ENCODE peak calls at places on chromosomes 3 and 15, in six cellular contexts. M is neuronal stem cell, W is IMR-90, U is H1, R is trophoblast cell, T is mesenchymal stem cell. V is an unnamed sample. For H3K79me1, the result is how much of the 10 kb centered on the place peaks cover.

GRCh38 chr3:99509224-99509623 is 129.2 kb upstream of the COL8A1 start:
- DNase-seq in M (no peak), W (peak), U (no peak), R (no peak), T (peak), V (no peak)

GRCh38 chr3:102488316-102488715 is 53.5 kb downstream of the ZPLD1 start:
- DNase-seq in M (no peak), W (no peak), U (no peak), R (no peak), T (no peak), V (no peak)

GRCh38 chr3:127431066-127431465 is 143.2 kb upstream of the PRR20G start:
- DNase-seq in M (no peak), W (no peak), U (no peak), R (no peak), T (no peak), V (peak)

GRCh38 chr3:23075478-23075877 is 127.6 kb upstream of the UBE2E2 start:
- DNase-seq in M (no peak), W (peak), U (no peak), R (no peak), T (no peak), V (no peak)

GRCh38 chr15:74889882-74890768 is at the start of gene MPI:
- DNase-seq in M (peak), W (peak), U (no peak), R (peak), T (peak), V (peak)

GRCh38 chr3:27721717-27722564 is at the start of gene EOMES:
- DNase-seq in M (no peak), W (no peak), U (no peak), R (peak), T (peak), V (peak)

GRCh38 chr15:75152382-75153079 is 49.2 kb upstream of the C15orf39 start:
- DNase-seq in M (no peak), W (no peak), U (no peak), R (no peak), T (no peak), V (no peak)

GRCh38 chr3:161026612-161027217 is 78.4 kb downstream of the B3GALNT1 start:
- DNase-seq in M (no peak), W (no peak), U (no peak), R (peak), T (no peak), V (no peak)

GRCh38 chr3:168870892-168871291 is 775.2 kb upstream of the GOLIM4 start:
- DNase-seq in M (no peak), W (no peak), U (no peak), R (no peak), T (no peak), V (no peak)

GRCh38 chr15:57237282-57237642 is 139.0 kb upstream of the CGNL1 start:
- DNase-seq in M (peak), W (no peak), U (no peak), R (no peak), T (no peak), V (no peak)

GRCh38 chr15:73324496-73325170 is 44.1 kb downstream of the HCN4 start:
- DNase-seq in M (no peak), W (no peak), U (no peak), R (no peak), T (no peak), V (no peak)

DNA sequence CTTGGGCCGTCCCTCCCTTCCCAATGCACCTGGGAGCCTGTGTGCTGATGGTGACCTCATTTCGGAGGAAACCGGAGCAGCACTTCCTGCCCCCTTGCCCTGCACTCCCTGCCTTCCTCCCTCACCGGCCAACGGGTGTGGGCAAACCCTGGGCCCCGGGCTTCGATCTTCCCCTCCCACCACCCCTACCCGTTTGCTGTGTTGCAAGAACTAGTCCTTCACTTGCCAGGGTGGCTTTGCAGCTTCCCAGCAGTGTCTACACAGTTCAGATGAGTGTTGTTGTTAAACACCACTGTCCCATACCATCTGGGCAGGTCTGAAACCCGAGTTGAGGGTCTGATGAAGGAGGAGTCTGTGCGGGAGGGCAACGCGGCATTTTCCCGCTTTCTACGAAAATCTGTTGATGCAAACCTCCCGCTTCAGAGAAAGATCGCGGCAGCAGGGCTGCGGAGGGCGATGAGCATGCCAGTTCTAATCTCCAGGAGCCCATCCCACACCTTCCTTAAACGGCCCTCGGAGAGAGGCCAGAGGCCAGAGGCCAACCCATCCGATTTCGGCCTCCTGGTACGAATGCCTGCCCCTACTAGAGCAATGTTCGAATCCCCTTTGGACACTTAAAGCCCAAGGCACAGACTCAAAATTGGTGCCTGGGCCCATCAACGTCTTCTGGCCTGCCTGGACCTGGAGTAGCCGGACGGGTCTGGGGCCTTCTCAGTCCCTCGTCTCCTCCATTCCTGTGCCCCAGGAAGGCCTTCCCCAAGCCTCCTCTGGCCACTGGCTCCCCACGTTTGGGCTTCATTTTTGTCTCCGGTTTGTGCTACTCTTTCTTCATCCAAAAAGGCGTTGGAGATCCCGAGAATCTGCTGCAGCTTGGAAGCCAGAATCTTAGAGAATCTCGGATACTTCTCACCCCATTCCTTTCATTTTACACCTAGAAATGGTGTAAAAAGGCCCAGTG is 35.8 kb upstream of the POLG start:
- DNase-seq in M (no peak), W (no peak), U (no peak), R (no peak), T (no peak), V (peak)
- H3K4me2 ChIP-seq in M (peak), W (no peak), U (peak), R (no peak), T (peak), V (peak)

GRCh38 chr3:145915787-145916186 is 245.2 kb downstream of the PLOD2 start:
- DNase-seq in M (no peak), W (no peak), U (no peak), R (no peak), T (no peak), V (no peak)
- H3K79me1 ChIP-seq in M (under half), W (under half), U (under half), R (under half), T (under half), V (under half)

GRCh38 chr15:65769482-65769881 is 22.6 kb downstream of the DENND4A start:
- DNase-seq in M (no peak), W (no peak), U (no peak), R (no peak), T (no peak), V (no peak)

GRCh38 chr15:65762914-65763787 is 28.9 kb downstream of the DENND4A start:
- DNase-seq in M (no peak), W (peak), U (no peak), R (no peak), T (no peak), V (no peak)

GRCh38 chr15:65767895-65768294 is 24.2 kb downstream of the DENND4A start:
- DNase-seq in M (no peak), W (no peak), U (no peak), R (no peak), T (no peak), V (no peak)

GRCh38 chr15:65766422-65767263 is 25.4 kb downstream of the DENND4A start:
- DNase-seq in M (no peak), W (peak), U (no peak), R (no peak), T (peak), V (no peak)

GRCh38 chr15:65767264-65767595 is 24.9 kb downstream of the DENND4A start:
- DNase-seq in M (no peak), W (no peak), U (no peak), R (no peak), T (no peak), V (no peak)
- H2AFZ ChIP-seq in M (no peak), W (no peak), U (no peak), R (no peak), T (no peak), V (no peak)

GRCh38 chr3:170423001-170423615 is 4.4 kb downstream of the CLDN11 start:
- DNase-seq in M (no peak), W (no peak), U (no peak), R (no peak), T (no peak), V (no peak)

GRCh38 chr3:170421758-170422157 is 3.1 kb downstream of the CLDN11 start:
- DNase-seq in M (no peak), W (no peak), U (no peak), R (no peak), T (no peak), V (no peak)

GRCh38 chr3:170426240-170426797 is 7.7 kb downstream of the CLDN11 start:
- DNase-seq in M (no peak), W (no peak), U (no peak), R (no peak), T (no peak), V (no peak)

GRCh38 chr3:170425491-170426239 is 7.0 kb downstream of the CLDN11 start:
- DNase-seq in M (peak), W (no peak), U (no peak), R (no peak), T (no peak), V (no peak)

DNA sequence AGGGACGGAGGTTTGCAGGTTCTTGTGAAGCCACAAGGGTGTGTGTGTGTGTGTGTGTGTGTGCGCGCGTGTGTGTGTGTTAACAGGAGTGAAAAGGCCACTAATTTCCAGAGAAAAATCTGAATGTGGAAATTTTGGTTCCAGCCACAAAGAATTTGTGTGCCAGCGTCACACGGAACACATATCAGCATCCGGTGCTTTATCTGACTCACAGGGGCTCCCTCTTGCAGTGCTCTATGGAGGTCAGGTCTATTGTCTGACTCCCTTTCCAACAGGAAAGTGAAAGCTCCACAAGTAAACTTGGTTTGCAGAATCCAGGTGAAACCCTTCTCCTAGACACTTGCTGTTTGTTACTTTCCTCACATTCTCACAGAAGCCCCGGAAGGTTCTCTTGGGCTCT is 6.2 kb downstream of the CLDN11 start:
- DNase-seq in M (no peak), W (no peak), U (no peak), R (no peak), T (no peak), V (no peak)
- H3K4me2 ChIP-seq in M (no peak), W (no peak), U (no peak), R (no peak), T (no peak), V (no peak)

DNA sequence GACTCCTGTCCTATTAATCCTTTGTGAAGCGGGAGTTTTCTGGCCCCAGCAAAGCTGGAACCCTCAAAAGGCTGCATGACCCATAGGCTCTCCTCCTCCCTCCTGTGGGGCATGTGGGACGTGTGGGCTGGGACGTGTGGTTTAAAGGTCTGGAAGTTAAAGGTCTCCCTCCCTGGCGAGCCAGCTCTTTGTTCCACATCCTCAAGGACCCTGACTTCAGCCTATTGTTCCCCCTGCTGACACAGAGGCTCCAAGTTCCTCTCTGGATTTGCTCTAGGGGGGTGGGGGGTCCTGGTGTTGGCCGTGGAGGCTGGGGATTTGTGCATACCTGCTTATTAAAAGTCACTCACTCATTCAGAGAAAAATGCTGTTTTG is 44.2 kb downstream of the SMAD6 start:
- DNase-seq in M (no peak), W (no peak), U (no peak), R (no peak), T (no peak), V (no peak)
- H3K79me1 ChIP-seq in M (under half), W (half or more), U (under half), R (under half), T (under half), V (under half)

GRCh38 chr15:97072560-97072959 is 742.1 kb downstream of the NR2F2 start:
- DNase-seq in M (no peak), W (no peak), U (no peak), R (no peak), T (peak), V (no peak)
- H2AFZ ChIP-seq in M (peak), W (no peak), U (peak), R (no peak), T (no peak), V (no peak)

GRCh38 chr3:139676634-139677197 is 1.1 kb downstream of the NMNAT3 start:
- DNase-seq in M (no peak), W (no peak), U (no peak), R (no peak), T (no peak), V (no peak)
- H3K4me2 ChIP-seq in M (no peak), W (no peak), U (peak), R (no peak), T (no peak), V (peak)

GRCh38 chr3:123093696-123094095 is 26.9 kb downstream of the PDIA5 start:
- DNase-seq in M (no peak), W (no peak), U (no peak), R (no peak), T (no peak), V (no peak)

GRCh38 chr3:123088360-123088759 is 21.5 kb downstream of the PDIA5 start:
- DNase-seq in M (no peak), W (no peak), U (no peak), R (no peak), T (no peak), V (no peak)

GRCh38 chr3:123089611-123090301 is 22.9 kb downstream of the PDIA5 start:
- DNase-seq in M (no peak), W (no peak), U (no peak), R (no peak), T (no peak), V (no peak)

GRCh38 chr3:123092243-123092642 is 25.4 kb downstream of the PDIA5 start:
- DNase-seq in M (no peak), W (no peak), U (no peak), R (no peak), T (no peak), V (no peak)

DNA sequence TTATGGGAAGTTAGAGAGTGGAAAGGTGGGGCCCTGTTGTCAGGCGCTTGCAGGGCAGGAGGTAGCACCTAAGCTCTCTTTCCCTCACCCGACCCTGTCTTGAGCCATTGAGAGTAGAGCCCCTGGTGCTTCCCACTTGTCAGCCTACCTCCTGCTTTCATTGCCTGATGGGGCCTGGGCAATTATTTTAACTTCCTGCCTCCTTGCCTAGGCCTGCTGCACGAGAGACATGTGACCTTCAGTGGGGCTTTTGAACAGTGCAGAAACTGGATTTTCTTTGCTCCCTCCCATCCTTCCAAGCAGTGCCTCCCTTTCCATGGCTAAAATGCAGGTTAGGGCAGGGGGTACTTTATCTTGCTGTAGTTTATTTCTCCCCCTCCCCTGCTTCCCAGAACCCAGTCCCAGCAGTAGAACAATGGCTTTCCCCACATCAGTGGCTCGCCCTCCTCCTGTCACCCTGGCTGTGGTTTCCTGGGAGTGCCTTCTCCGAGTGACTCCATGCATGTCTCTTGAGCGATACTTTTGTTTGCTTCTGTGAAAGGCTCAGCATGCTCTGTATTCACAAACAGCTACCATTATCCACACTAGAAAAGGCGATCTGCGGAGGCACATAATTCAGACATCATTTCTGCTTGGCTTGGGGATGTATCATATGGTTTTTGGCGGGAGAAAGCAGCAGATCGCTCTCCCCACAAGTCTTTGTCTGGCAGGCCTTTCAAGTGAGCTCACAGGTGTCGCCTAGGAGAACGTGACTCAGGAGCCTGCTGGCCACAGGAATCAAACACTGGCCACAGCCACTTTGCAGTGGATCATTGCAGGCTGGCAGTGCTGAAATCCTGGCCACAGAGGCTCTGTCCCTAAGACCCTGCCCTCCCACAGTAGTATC is 24.1 kb downstream of the PDIA5 start:
- DNase-seq in M (peak), W (peak), U (no peak), R (no peak), T (no peak), V (no peak)
- H3K79me1 ChIP-seq in M (under half), W (half or more), U (under half), R (under half), T (half or more), V (under half)

DNA sequence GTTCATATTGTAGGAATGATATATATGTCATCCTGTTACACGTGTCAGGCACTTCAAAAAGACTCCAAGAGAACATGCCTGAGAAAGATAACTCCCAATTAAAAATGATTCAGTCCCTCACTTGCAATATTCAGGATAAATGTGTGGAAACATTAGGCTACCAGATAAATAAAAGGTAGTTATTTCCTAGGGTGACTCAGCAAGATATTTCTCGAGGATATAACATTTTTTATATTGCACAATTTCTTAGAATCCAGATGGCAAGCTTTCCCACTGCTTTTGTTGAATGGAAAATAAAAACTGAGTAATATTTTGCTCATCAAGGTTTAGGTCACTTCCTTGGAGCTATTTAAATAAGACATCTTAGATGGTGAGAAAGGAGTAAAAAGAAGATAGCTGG is 181.4 kb downstream of the GAP43 start:
- DNase-seq in M (no peak), W (peak), U (no peak), R (peak), T (peak), V (no peak)
- H2AFZ ChIP-seq in M (no peak), W (peak), U (no peak), R (no peak), T (no peak), V (no peak)

DNA sequence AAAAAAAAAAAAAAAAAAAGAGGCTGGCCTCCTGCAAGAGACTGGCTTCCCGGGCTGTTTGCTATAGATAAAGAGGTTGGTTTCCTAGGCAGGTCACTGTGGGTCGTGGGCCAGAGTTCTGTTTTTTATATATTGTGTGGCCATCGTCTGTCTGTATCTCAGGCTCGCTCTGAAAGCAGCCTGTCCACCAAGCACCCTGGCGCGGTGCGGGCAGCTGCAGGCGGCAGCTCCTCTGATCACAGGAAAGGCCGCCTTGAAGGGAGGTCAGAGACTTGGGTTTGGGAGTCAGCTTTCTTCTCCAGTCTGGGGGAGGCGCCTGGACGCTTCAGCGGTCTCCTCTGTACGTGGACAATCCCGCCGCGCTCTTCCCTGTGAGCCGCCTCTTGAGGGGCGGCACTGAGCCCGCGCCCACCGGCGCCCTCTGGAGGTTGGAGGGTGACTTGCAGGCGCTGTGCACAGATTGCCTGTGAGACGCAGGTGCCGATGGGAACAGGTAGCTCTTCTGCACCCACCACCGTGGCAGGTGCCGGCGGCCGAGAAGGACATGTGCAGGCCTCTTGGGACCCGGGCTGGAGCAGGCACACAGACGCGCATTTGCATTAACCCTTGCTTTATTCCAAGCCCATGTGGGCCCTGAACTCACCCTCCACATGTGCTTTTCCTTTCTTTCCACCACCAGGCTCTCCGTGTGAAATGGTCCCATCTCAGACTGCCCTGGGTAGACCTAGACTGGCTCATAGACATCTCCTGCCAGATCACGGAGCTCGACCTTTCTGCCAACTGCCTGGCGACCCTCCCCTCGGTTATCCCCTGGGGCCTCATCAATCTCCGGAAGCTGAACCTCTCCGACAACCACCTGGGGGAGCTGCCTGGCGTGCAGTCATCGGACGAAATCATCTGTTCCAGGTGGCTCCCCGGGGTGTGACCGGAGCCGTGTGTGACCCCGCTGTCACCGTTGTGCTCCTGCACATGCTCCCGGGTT is 89.3 kb downstream of the LRRK1 start:
- DNase-seq in M (peak), W (peak), U (peak), R (peak), T (peak), V (peak)
- H3K4me2 ChIP-seq in M (peak), W (peak), U (peak), R (peak), T (peak), V (peak)